ENCODE peak calls at places on chromosome 11, in eight cellular contexts. One of them, this sample, is unnamed.

GRCh38 chr11:31656051-31656450 is 146.5 kb downstream of the ELP4 start:
- DNase-seq in right atrium auricular region: no peak
- DNase-seq in mammary epithelial cell: peak; percentile 29
- DNase-seq in transverse colon: no peak
- DNase-seq in heart right ventricle: no peak
- DNase-seq in endodermal cell: no peak
- DNase-seq in effector memory CD4-positive, alpha-beta T cell: no peak
- DNase-seq in cardiac muscle cell: peak; percentile 18
- DNase-seq in this sample: no peak

GRCh38 chr11:123838659-123839058 is 32.5 kb upstream of the OR6M1 start:
- DNase-seq in right atrium auricular region: no peak
- DNase-seq in cardiac muscle cell: no peak
- DNase-seq in mammary epithelial cell: no peak
- DNase-seq in endodermal cell: no peak
- DNase-seq in heart right ventricle: no peak
- DNase-seq in transverse colon: no peak
- DNase-seq in effector memory CD4-positive, alpha-beta T cell: no peak
- DNase-seq in this sample: no peak

GRCh38 chr11:121557348-121557747 is 104.6 kb upstream of the SORL1-AS1 start:
- DNase-seq in heart right ventricle: no peak
- DNase-seq in right atrium auricular region: no peak
- DNase-seq in effector memory CD4-positive, alpha-beta T cell: no peak
- DNase-seq in cardiac muscle cell: no peak
- DNase-seq in transverse colon: no peak
- DNase-seq in mammary epithelial cell: peak; percentile 67
- DNase-seq in endodermal cell: no peak
- DNase-seq in this sample: no peak

GRCh38 chr11:115929618-115930129 is 425.5 kb upstream of the CADM1 start:
- DNase-seq in transverse colon: no peak
- DNase-seq in cardiac muscle cell: no peak
- DNase-seq in mammary epithelial cell: no peak
- DNase-seq in heart right ventricle: no peak
- DNase-seq in endodermal cell: no peak
- DNase-seq in right atrium auricular region: no peak
- DNase-seq in effector memory CD4-positive, alpha-beta T cell: no peak
- DNase-seq in this sample: no peak

GRCh38 chr11:73384871-73385692 is 8.9 kb downstream of the RELT start:
- DNase-seq in endodermal cell: no peak
- DNase-seq in heart right ventricle: peak; percentile 73
- DNase-seq in cardiac muscle cell: no peak
- DNase-seq in right atrium auricular region: peak; percentile 70
- DNase-seq in transverse colon: peak; percentile 71
- DNase-seq in mammary epithelial cell: no peak
- DNase-seq in effector memory CD4-positive, alpha-beta T cell: no peak
- DNase-seq in this sample: no peak

GRCh38 chr11:120566176-120566575 is 54.6 kb downstream of the GRIK4 start:
- DNase-seq in transverse colon: no peak
- DNase-seq in endodermal cell: peak; percentile 74
- DNase-seq in cardiac muscle cell: peak; percentile 17
- DNase-seq in heart right ventricle: no peak
- DNase-seq in mammary epithelial cell: peak; percentile 48
- DNase-seq in effector memory CD4-positive, alpha-beta T cell: no peak
- DNase-seq in right atrium auricular region: no peak
- DNase-seq in this sample: no peak

GRCh38 chr11:69166186-69167115 is 10.7 kb downstream of the SMIM38 start:
- DNase-seq in right atrium auricular region: no peak
- DNase-seq in cardiac muscle cell: peak; percentile 78
- DNase-seq in effector memory CD4-positive, alpha-beta T cell: no peak
- DNase-seq in endodermal cell: peak; percentile 83
- DNase-seq in transverse colon: no peak
- DNase-seq in mammary epithelial cell: peak; percentile 83
- DNase-seq in heart right ventricle: no peak
- DNase-seq in this sample: no peak

GRCh38 chr11:121485221-121485620 is 32.5 kb upstream of the SORL1-AS1 start:
- DNase-seq in right atrium auricular region: no peak
- DNase-seq in transverse colon: no peak
- DNase-seq in mammary epithelial cell: no peak
- DNase-seq in cardiac muscle cell: no peak
- DNase-seq in heart right ventricle: no peak
- DNase-seq in effector memory CD4-positive, alpha-beta T cell: no peak
- DNase-seq in endodermal cell: no peak
- DNase-seq in this sample: no peak

GRCh38 chr11:76786053-76787014 is 3.2 kb downstream of the TSKU start:
- DNase-seq in effector memory CD4-positive, alpha-beta T cell: no peak
- DNase-seq in mammary epithelial cell: no peak
- DNase-seq in heart right ventricle: no peak
- DNase-seq in right atrium auricular region: no peak
- DNase-seq in transverse colon: no peak
- DNase-seq in cardiac muscle cell: no peak
- DNase-seq in endodermal cell: no peak
- DNase-seq in this sample: no peak

GRCh38 chr11:65129649-65130441 is 4.5 kb downstream of the SYVN1 start:
- DNase-seq in transverse colon: no peak
- DNase-seq in cardiac muscle cell: no peak
- DNase-seq in heart right ventricle: no peak
- DNase-seq in endodermal cell: peak; percentile 65
- DNase-seq in mammary epithelial cell: no peak
- DNase-seq in right atrium auricular region: no peak
- DNase-seq in effector memory CD4-positive, alpha-beta T cell: no peak
- DNase-seq in this sample: no peak

GRCh38 chr11:110430267-110431211 is 791 bp downstream of the FDX1 start:
- DNase-seq in heart right ventricle: peak; percentile 50
- DNase-seq in mammary epithelial cell: peak; percentile 74
- DNase-seq in cardiac muscle cell: peak; percentile 57
- DNase-seq in endodermal cell: no peak
- DNase-seq in right atrium auricular region: no peak
- DNase-seq in effector memory CD4-positive, alpha-beta T cell: no peak
- DNase-seq in transverse colon: peak; percentile 61
- DNase-seq in this sample: no peak

GRCh38 chr11:112219476-112220232 is 6.6 kb upstream of the PTS start:
- DNase-seq in heart right ventricle: no peak
- DNase-seq in cardiac muscle cell: peak; percentile 87
- DNase-seq in right atrium auricular region: no peak
- DNase-seq in endodermal cell: peak; percentile 62
- DNase-seq in mammary epithelial cell: peak; percentile 53
- DNase-seq in transverse colon: peak; percentile 20
- DNase-seq in effector memory CD4-positive, alpha-beta T cell: no peak
- DNase-seq in this sample: peak; percentile 78

GRCh38 chr11:72358461-72359405 is 75.6 kb downstream of the CLPB start:
- DNase-seq in transverse colon: no peak
- DNase-seq in heart right ventricle: no peak
- DNase-seq in effector memory CD4-positive, alpha-beta T cell: no peak
- DNase-seq in cardiac muscle cell: peak; percentile 13
- DNase-seq in endodermal cell: no peak
- DNase-seq in right atrium auricular region: no peak
- DNase-seq in mammary epithelial cell: no peak
- DNase-seq in this sample: no peak

GRCh38 chr11:80320226-80320625 is 879.4 kb upstream of the TENM4 start:
- DNase-seq in effector memory CD4-positive, alpha-beta T cell: no peak
- DNase-seq in mammary epithelial cell: no peak
- DNase-seq in heart right ventricle: no peak
- DNase-seq in endodermal cell: no peak
- DNase-seq in right atrium auricular region: no peak
- DNase-seq in cardiac muscle cell: no peak
- DNase-seq in transverse colon: no peak
- DNase-seq in this sample: no peak

GRCh38 chr11:125494987-125495725 is 909 bp downstream of the FEZ1 start:
- DNase-seq in cardiac muscle cell: peak; percentile 50
- DNase-seq in effector memory CD4-positive, alpha-beta T cell: no peak
- DNase-seq in right atrium auricular region: no peak
- DNase-seq in endodermal cell: peak; percentile 78
- DNase-seq in mammary epithelial cell: peak; percentile 74
- DNase-seq in heart right ventricle: peak; percentile 37
- DNase-seq in transverse colon: no peak
- DNase-seq in this sample: peak; percentile 32

GRCh38 chr11:71433648-71434450 is 14.3 kb downstream of the DHCR7 start:
- DNase-seq in mammary epithelial cell: no peak
- DNase-seq in transverse colon: peak; percentile 72
- DNase-seq in effector memory CD4-positive, alpha-beta T cell: no peak
- DNase-seq in heart right ventricle: peak; percentile 51
- DNase-seq in right atrium auricular region: peak; percentile 86
- DNase-seq in endodermal cell: peak; percentile 42
- DNase-seq in cardiac muscle cell: peak; percentile 38
- DNase-seq in this sample: peak; percentile 80

GRCh38 chr11:60360621-60361020 is 17.7 kb upstream of the MS4A7 start:
- DNase-seq in endodermal cell: no peak
- DNase-seq in transverse colon: no peak
- DNase-seq in effector memory CD4-positive, alpha-beta T cell: no peak
- DNase-seq in cardiac muscle cell: no peak
- DNase-seq in right atrium auricular region: no peak
- DNase-seq in mammary epithelial cell: no peak
- DNase-seq in heart right ventricle: no peak
- DNase-seq in this sample: no peak

DNA sequence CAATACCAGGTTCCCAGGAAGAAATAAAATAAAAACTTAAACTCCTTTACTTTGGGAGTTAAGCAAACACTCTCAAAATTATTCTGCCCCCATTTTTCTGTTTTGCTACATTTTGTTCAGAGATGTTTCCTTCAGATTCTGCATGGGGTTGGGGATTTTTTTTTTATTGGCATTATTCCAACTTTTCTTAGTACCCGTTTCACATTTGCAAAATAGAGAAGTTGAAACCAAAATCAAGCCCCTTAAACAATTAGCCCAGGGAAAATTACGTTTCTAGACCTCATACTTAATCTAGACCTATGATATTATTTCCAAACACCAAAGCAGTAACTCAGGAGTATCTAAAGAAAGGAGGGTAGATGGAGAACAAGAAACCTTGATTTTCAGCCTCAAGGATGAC is 20.6 kb upstream of the MS4A7 start:
- DNase-seq in transverse colon: no peak
- DNase-seq in effector memory CD4-positive, alpha-beta T cell: no peak
- DNase-seq in cardiac muscle cell: no peak
- DNase-seq in mammary epithelial cell: no peak
- DNase-seq in heart right ventricle: no peak
- DNase-seq in right atrium auricular region: no peak
- DNase-seq in endodermal cell: no peak
- DNase-seq in this sample: no peak
- H3K4me1 ChIP-seq in transverse colon: no peaks in the 10 kb centered on the region
- H3K4me1 ChIP-seq in effector memory CD4-positive, alpha-beta T cell: no peaks in the 10 kb centered on the region
- H3K4me1 ChIP-seq in cardiac muscle cell: no peaks in the 10 kb centered on the region
- H3K4me1 ChIP-seq in mammary epithelial cell: no peaks in the 10 kb centered on the region
- H3K4me1 ChIP-seq in heart right ventricle: no peaks in the 10 kb centered on the region
- H3K4me1 ChIP-seq in right atrium auricular region: no peaks in the 10 kb centered on the region
- H3K4me1 ChIP-seq in endodermal cell: no peaks in the 10 kb centered on the region
- H3K4me1 ChIP-seq in this sample: no peaks in the 10 kb centered on the region

GRCh38 chr11:102413497-102413896 is 39.1 kb downstream of the TMEM123 start:
- DNase-seq in mammary epithelial cell: no peak
- DNase-seq in effector memory CD4-positive, alpha-beta T cell: no peak
- DNase-seq in transverse colon: no peak
- DNase-seq in right atrium auricular region: no peak
- DNase-seq in heart right ventricle: no peak
- DNase-seq in endodermal cell: no peak
- DNase-seq in cardiac muscle cell: no peak
- DNase-seq in this sample: no peak

GRCh38 chr11:102416974-102417373 is 35.6 kb downstream of the TMEM123 start:
- DNase-seq in cardiac muscle cell: no peak
- DNase-seq in mammary epithelial cell: no peak
- DNase-seq in effector memory CD4-positive, alpha-beta T cell: no peak
- DNase-seq in heart right ventricle: no peak
- DNase-seq in transverse colon: no peak
- DNase-seq in right atrium auricular region: no peak
- DNase-seq in endodermal cell: no peak
- DNase-seq in this sample: no peak

GRCh38 chr11:102415252-102415916 is 37.2 kb downstream of the TMEM123 start:
- DNase-seq in effector memory CD4-positive, alpha-beta T cell: no peak
- DNase-seq in right atrium auricular region: no peak
- DNase-seq in heart right ventricle: no peak
- DNase-seq in cardiac muscle cell: no peak
- DNase-seq in transverse colon: no peak
- DNase-seq in mammary epithelial cell: no peak
- DNase-seq in endodermal cell: no peak
- DNase-seq in this sample: no peak

GRCh38 chr11:102411142-102411541 is 41.4 kb downstream of the TMEM123 start:
- DNase-seq in endodermal cell: no peak
- DNase-seq in mammary epithelial cell: no peak
- DNase-seq in effector memory CD4-positive, alpha-beta T cell: no peak
- DNase-seq in heart right ventricle: no peak
- DNase-seq in transverse colon: no peak
- DNase-seq in right atrium auricular region: no peak
- DNase-seq in cardiac muscle cell: no peak
- DNase-seq in this sample: no peak

DNA sequence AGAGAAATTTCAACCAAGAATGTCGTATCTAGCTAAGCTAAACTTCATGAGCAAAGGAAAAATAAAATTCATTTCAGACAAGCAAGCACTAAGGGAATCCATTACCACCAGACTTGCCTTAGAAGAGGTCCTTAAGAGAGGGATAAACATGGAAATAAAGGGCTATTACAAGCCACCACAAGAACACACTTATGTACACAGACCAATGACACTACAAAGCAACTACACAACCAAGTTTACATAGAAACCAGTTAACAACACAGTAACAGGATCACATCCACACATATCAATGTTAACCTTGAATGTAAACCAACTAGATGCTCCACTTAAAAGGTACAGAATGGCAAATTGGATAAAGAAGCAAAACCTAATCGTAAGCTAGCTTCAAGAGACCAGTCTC is 38.0 kb downstream of the TMEM123 start:
- DNase-seq in endodermal cell: no peak
- DNase-seq in cardiac muscle cell: no peak
- DNase-seq in effector memory CD4-positive, alpha-beta T cell: no peak
- DNase-seq in heart right ventricle: no peak
- DNase-seq in transverse colon: no peak
- DNase-seq in right atrium auricular region: no peak
- DNase-seq in mammary epithelial cell: no peak
- DNase-seq in this sample: no peak
- H3K4me1 ChIP-seq in endodermal cell: no peaks in the 10 kb centered on the region
- H3K4me1 ChIP-seq in cardiac muscle cell: peaks cover 8% of the 10 kb centered on the region
- H3K4me1 ChIP-seq in effector memory CD4-positive, alpha-beta T cell: peaks cover 33% of the 10 kb centered on the region
- H3K4me1 ChIP-seq in heart right ventricle: peaks cover 9% of the 10 kb centered on the region
- H3K4me1 ChIP-seq in transverse colon: peaks cover 32% of the 10 kb centered on the region
- H3K4me1 ChIP-seq in right atrium auricular region: no peaks in the 10 kb centered on the region
- H3K4me1 ChIP-seq in mammary epithelial cell: peaks cover 11% of the 10 kb centered on the region
- H3K4me1 ChIP-seq in this sample: peaks cover 5% of the 10 kb centered on the region

GRCh38 chr11:17604201-17604912 is 57.3 kb downstream of the OTOG start:
- DNase-seq in cardiac muscle cell: no peak
- DNase-seq in transverse colon: no peak
- DNase-seq in endodermal cell: no peak
- DNase-seq in right atrium auricular region: peak; percentile 55
- DNase-seq in heart right ventricle: no peak
- DNase-seq in effector memory CD4-positive, alpha-beta T cell: no peak
- DNase-seq in mammary epithelial cell: no peak
- DNase-seq in this sample: no peak
- H3K4me1 ChIP-seq in cardiac muscle cell: no peaks in the 10 kb centered on the region
- H3K4me1 ChIP-seq in transverse colon: no peaks in the 10 kb centered on the region
- H3K4me1 ChIP-seq in endodermal cell: no peaks in the 10 kb centered on the region
- H3K4me1 ChIP-seq in right atrium auricular region: no peaks in the 10 kb centered on the region
- H3K4me1 ChIP-seq in heart right ventricle: no peaks in the 10 kb centered on the region
- H3K4me1 ChIP-seq in effector memory CD4-positive, alpha-beta T cell: no peaks in the 10 kb centered on the region
- H3K4me1 ChIP-seq in mammary epithelial cell: no peaks in the 10 kb centered on the region
- H3K4me1 ChIP-seq in this sample: no peaks in the 10 kb centered on the region

GRCh38 chr11:94717667-94718066 is 50.5 kb upstream of the AMOTL1 start:
- DNase-seq in transverse colon: no peak
- DNase-seq in right atrium auricular region: no peak
- DNase-seq in cardiac muscle cell: no peak
- DNase-seq in heart right ventricle: no peak
- DNase-seq in endodermal cell: no peak
- DNase-seq in mammary epithelial cell: no peak
- DNase-seq in effector memory CD4-positive, alpha-beta T cell: no peak
- DNase-seq in this sample: no peak
- H3K4me1 ChIP-seq in transverse colon: no peaks in the 10 kb centered on the region
- H3K4me1 ChIP-seq in right atrium auricular region: no peaks in the 10 kb centered on the region
- H3K4me1 ChIP-seq in cardiac muscle cell: no peaks in the 10 kb centered on the region
- H3K4me1 ChIP-seq in heart right ventricle: peaks cover 7% of the 10 kb centered on the region
- H3K4me1 ChIP-seq in endodermal cell: no peaks in the 10 kb centered on the region
- H3K4me1 ChIP-seq in mammary epithelial cell: peaks cover 13% of the 10 kb centered on the region
- H3K4me1 ChIP-seq in effector memory CD4-positive, alpha-beta T cell: no peaks in the 10 kb centered on the region
- H3K4me1 ChIP-seq in this sample: no peaks in the 10 kb centered on the region